ENCODE peak calls at places on chromosomes 7 and 10, in four cellular contexts. One of them, this sample, is unnamed.

GRCh38 chr10:64465653-64466052 is 944.5 kb downstream of the REEP3 start:
- DNase-seq in mesenchymal stem cell: no peak
- DNase-seq in A549: no peak
- DNase-seq in CD8-positive, alpha-beta memory T cell: no peak
- DNase-seq in this sample: no peak

GRCh38 chr7:33191326-33191725 is 62.0 kb downstream of the BBS9 start:
- DNase-seq in mesenchymal stem cell: no peak
- DNase-seq in CD8-positive, alpha-beta memory T cell: peak; percentile 15
- DNase-seq in A549: no peak
- DNase-seq in this sample: no peak

GRCh38 chr7:4958477-4959301 is at the start of gene MMD2:
- DNase-seq in CD8-positive, alpha-beta memory T cell: no peak
- DNase-seq in mesenchymal stem cell: no peak
- DNase-seq in A549: no peak
- DNase-seq in this sample: no peak

GRCh38 chr7:1920266-1920681 is 250.2 kb downstream of the ELFN1 start:
- DNase-seq in mesenchymal stem cell: no peak
- DNase-seq in CD8-positive, alpha-beta memory T cell: peak; percentile 54
- DNase-seq in A549: no peak
- DNase-seq in this sample: no peak

GRCh38 chr7:24432677-24433076 is 140.6 kb upstream of the PALS2 start:
- DNase-seq in CD8-positive, alpha-beta memory T cell: no peak
- DNase-seq in mesenchymal stem cell: no peak
- DNase-seq in A549: no peak
- DNase-seq in this sample: no peak

GRCh38 chr7:4449263-4449662 is 232.8 kb upstream of the FOXK1 start:
- DNase-seq in A549: no peak
- DNase-seq in mesenchymal stem cell: no peak
- DNase-seq in CD8-positive, alpha-beta memory T cell: no peak
- DNase-seq in this sample: no peak

GRCh38 chr7:17493451-17493850 is 195.0 kb downstream of the AHR start:
- DNase-seq in mesenchymal stem cell: no peak
- DNase-seq in CD8-positive, alpha-beta memory T cell: no peak
- DNase-seq in A549: no peak
- DNase-seq in this sample: no peak

GRCh38 chr10:119940487-119940886 is 48.0 kb downstream of the SEC23IP start:
- DNase-seq in CD8-positive, alpha-beta memory T cell: no peak
- DNase-seq in mesenchymal stem cell: no peak
- DNase-seq in A549: no peak
- DNase-seq in this sample: no peak

GRCh38 chr10:80163741-80164341 is 31.3 kb downstream of the PLAC9 start:
- DNase-seq in CD8-positive, alpha-beta memory T cell: no peak
- DNase-seq in mesenchymal stem cell: peak; percentile 92
- DNase-seq in A549: no peak
- DNase-seq in this sample: no peak

GRCh38 chr7:20329389-20330175 is 1.1 kb upstream of the ITGB8 start:
- DNase-seq in mesenchymal stem cell: peak; percentile 81
- DNase-seq in CD8-positive, alpha-beta memory T cell: no peak
- DNase-seq in A549: peak; percentile 81
- DNase-seq in this sample: no peak

GRCh38 chr7:91941450-91941849 is 788 bp downstream of the AKAP9 start:
- DNase-seq in A549: no peak
- DNase-seq in mesenchymal stem cell: peak; percentile 56
- DNase-seq in CD8-positive, alpha-beta memory T cell: peak; percentile 27
- DNase-seq in this sample: no peak

GRCh38 chr10:50991496-50992355 is 82.6 kb upstream of the PRKG1 start:
- DNase-seq in mesenchymal stem cell: peak; percentile 81
- DNase-seq in A549: no peak
- DNase-seq in CD8-positive, alpha-beta memory T cell: no peak
- DNase-seq in this sample: no peak

GRCh38 chr10:79022565-79023488 is 45.9 kb upstream of the ZMIZ1 start:
- DNase-seq in A549: peak; percentile 57
- DNase-seq in mesenchymal stem cell: no peak
- DNase-seq in CD8-positive, alpha-beta memory T cell: no peak
- DNase-seq in this sample: no peak

GRCh38 chr7:131028293-131028692 is 294.3 kb upstream of the KLF14 start:
- DNase-seq in A549: no peak
- DNase-seq in mesenchymal stem cell: no peak
- DNase-seq in CD8-positive, alpha-beta memory T cell: no peak
- DNase-seq in this sample: no peak

GRCh38 chr7:43591551-43592180 is 8.8 kb downstream of the STK17A start:
- DNase-seq in CD8-positive, alpha-beta memory T cell: no peak
- DNase-seq in A549: no peak
- DNase-seq in mesenchymal stem cell: peak; percentile 34
- DNase-seq in this sample: no peak

DNA sequence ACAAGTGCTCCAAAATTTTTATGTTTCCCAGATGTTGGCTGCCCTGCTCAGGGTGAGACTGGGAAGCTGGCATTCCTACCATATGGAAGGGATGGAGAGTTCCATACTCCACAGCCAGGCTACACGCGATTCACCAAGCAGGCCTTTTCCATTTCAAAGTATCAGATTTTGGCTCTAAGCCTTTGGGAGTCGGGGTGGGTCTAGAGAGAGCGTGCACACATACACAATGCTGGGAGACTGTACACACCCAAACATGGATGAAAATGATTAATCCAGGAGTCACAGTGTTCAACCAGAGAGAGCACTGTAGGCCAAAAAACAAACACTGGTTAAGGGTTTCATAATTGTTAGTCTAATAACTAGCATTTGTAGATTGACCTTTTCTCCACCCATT is 295.0 kb downstream of the BICC1 start:
- DNase-seq in mesenchymal stem cell: no peak
- DNase-seq in A549: no peak
- DNase-seq in CD8-positive, alpha-beta memory T cell: no peak
- DNase-seq in this sample: no peak
- H3K27ac ChIP-seq in mesenchymal stem cell: no peak overlapping the region
- H3K27ac ChIP-seq in A549: peak overlapping the region; percentile 41
- H3K27ac ChIP-seq in CD8-positive, alpha-beta memory T cell: no peak overlapping the region
- H3K27ac ChIP-seq in this sample: no peak overlapping the region

DNA sequence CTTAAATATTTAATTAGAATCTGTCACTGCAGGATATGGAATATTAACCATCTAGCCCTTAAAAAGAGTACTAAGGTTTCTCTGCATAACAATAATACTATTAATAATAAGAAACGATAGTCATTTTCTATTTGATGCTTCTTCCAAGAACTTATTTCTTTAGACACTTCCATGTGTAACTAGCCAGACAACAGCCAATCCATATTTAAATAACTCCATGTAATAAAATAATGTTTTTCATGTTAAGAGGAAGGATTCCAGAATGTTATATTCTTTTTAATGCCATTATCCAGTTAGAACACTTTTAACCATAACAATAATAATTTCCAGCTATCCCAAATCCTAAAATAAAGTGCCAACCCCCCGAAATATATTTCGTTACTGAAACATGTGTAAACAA is 170.1 kb upstream of the WNT16 start:
- DNase-seq in CD8-positive, alpha-beta memory T cell: no peak
- DNase-seq in mesenchymal stem cell: no peak
- DNase-seq in A549: no peak
- DNase-seq in this sample: no peak
- H3K27ac ChIP-seq in CD8-positive, alpha-beta memory T cell: no peak overlapping the region
- H3K27ac ChIP-seq in mesenchymal stem cell: no peak overlapping the region
- H3K27ac ChIP-seq in A549: no peak overlapping the region
- H3K27ac ChIP-seq in this sample: no peak overlapping the region

GRCh38 chr10:29807407-29807806 is 172.6 kb upstream of the SVIL start:
- DNase-seq in mesenchymal stem cell: peak; percentile 50
- DNase-seq in A549: peak; percentile 47
- DNase-seq in CD8-positive, alpha-beta memory T cell: no peak
- DNase-seq in this sample: no peak

GRCh38 chr10:29810816-29811215 is 176.0 kb upstream of the SVIL start:
- DNase-seq in A549: no peak
- DNase-seq in CD8-positive, alpha-beta memory T cell: no peak
- DNase-seq in mesenchymal stem cell: no peak
- DNase-seq in this sample: no peak

GRCh38 chr10:29805134-29805691 is 170.4 kb upstream of the SVIL start:
- DNase-seq in CD8-positive, alpha-beta memory T cell: no peak
- DNase-seq in A549: no peak
- DNase-seq in mesenchymal stem cell: no peak
- DNase-seq in this sample: no peak

GRCh38 chr10:29804025-29804852 is 169.5 kb upstream of the SVIL start:
- DNase-seq in mesenchymal stem cell: peak; percentile 93
- DNase-seq in A549: peak; percentile 82
- DNase-seq in CD8-positive, alpha-beta memory T cell: no peak
- DNase-seq in this sample: no peak

DNA sequence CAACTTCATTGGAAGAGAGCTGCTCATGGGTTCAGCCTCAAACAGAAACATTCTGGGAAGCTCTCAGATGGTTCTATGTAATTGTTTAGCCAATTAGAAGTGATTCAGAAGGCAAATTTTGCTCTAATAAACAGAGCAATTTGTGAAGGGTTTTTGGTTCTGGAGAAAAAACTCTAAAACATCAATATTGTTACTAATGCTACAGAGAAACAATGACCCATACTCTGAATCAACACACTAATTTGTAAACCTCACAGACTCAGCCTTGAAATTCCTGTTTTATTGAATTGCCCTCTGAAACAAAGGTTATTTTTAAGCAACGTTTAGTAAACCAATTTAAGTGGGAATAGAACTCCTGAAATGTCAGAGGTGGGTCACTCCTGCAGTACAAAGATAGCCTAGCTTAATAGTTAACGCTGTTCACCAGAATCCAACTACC is 171.6 kb upstream of the SVIL start:
- DNase-seq in CD8-positive, alpha-beta memory T cell: no peak
- DNase-seq in mesenchymal stem cell: peak; percentile 42
- DNase-seq in A549: no peak
- DNase-seq in this sample: no peak
- H3K27ac ChIP-seq in CD8-positive, alpha-beta memory T cell: no peak overlapping the region
- H3K27ac ChIP-seq in mesenchymal stem cell: no peak overlapping the region
- H3K27ac ChIP-seq in A549: peak overlapping the region; percentile 62
- H3K27ac ChIP-seq in this sample: no peak overlapping the region

GRCh38 chr10:70575486-70575873 is 27.1 kb downstream of the PRF1 start:
- DNase-seq in mesenchymal stem cell: no peak
- DNase-seq in A549: no peak
- DNase-seq in CD8-positive, alpha-beta memory T cell: no peak
- DNase-seq in this sample: no peak

GRCh38 chr10:70576803-70577517 is 25.6 kb downstream of the PRF1 start:
- DNase-seq in A549: no peak
- DNase-seq in CD8-positive, alpha-beta memory T cell: no peak
- DNase-seq in mesenchymal stem cell: no peak
- DNase-seq in this sample: no peak

GRCh38 chr10:70578371-70578947 is 24.1 kb downstream of the PRF1 start:
- DNase-seq in mesenchymal stem cell: peak; percentile 48
- DNase-seq in CD8-positive, alpha-beta memory T cell: peak; percentile 83
- DNase-seq in A549: no peak
- DNase-seq in this sample: peak; percentile 29

GRCh38 chr10:70573599-70574506 is 28.7 kb downstream of the PRF1 start:
- DNase-seq in A549: no peak
- DNase-seq in CD8-positive, alpha-beta memory T cell: no peak
- DNase-seq in mesenchymal stem cell: no peak
- DNase-seq in this sample: no peak

DNA sequence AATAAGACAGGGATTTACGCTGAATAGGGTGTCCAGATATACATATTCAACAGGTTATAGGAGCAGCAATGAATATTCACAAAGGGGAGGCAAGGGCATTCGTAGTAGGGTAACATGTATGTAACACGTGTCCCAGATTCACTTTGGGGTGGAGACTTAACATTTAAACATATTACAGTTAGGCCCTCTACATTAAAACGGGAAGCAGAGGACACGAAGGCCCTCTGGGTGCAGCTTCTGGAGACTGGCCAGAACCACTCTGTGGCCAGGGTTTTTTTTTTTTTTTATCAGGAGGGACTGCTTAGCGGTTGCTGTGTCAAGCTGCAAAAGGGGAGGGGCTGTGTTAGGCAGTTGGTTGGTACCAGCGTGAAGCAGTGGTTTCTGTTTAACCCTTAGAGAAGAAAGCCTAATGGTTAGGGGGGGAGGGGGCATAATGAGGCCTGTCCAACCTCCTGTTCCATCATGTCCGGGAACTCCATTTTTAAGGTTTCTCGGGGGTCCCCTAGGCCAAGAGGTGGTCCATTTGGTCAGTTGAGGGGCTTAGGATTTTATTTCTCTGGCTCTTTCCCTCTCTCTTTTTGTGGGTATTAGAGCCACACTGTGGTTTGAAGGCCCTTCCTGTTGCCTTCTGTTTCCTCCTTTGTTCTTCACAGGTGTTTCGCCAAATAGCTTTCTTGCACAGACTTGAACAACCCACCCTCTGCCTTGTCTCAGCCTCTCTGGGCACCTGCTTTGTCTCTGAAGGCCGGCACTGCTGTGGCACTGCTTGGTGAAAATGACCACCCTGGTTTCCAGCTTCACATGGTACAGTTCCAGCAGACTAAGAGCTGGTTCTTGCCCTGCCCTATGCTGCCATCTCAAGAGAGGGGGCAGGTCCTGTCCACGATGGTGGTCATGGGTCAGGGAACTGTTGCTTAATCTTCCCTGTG is 26.4 kb downstream of the PRF1 start:
- DNase-seq in mesenchymal stem cell: peak; percentile 34
- DNase-seq in A549: no peak
- DNase-seq in CD8-positive, alpha-beta memory T cell: peak; percentile 55
- DNase-seq in this sample: no peak
- H3K27ac ChIP-seq in mesenchymal stem cell: peak overlapping the region; percentile 28
- H3K27ac ChIP-seq in A549: no peak overlapping the region
- H3K27ac ChIP-seq in CD8-positive, alpha-beta memory T cell: peak overlapping the region; percentile 39
- H3K27ac ChIP-seq in this sample: peak overlapping the region; percentile 7

DNA sequence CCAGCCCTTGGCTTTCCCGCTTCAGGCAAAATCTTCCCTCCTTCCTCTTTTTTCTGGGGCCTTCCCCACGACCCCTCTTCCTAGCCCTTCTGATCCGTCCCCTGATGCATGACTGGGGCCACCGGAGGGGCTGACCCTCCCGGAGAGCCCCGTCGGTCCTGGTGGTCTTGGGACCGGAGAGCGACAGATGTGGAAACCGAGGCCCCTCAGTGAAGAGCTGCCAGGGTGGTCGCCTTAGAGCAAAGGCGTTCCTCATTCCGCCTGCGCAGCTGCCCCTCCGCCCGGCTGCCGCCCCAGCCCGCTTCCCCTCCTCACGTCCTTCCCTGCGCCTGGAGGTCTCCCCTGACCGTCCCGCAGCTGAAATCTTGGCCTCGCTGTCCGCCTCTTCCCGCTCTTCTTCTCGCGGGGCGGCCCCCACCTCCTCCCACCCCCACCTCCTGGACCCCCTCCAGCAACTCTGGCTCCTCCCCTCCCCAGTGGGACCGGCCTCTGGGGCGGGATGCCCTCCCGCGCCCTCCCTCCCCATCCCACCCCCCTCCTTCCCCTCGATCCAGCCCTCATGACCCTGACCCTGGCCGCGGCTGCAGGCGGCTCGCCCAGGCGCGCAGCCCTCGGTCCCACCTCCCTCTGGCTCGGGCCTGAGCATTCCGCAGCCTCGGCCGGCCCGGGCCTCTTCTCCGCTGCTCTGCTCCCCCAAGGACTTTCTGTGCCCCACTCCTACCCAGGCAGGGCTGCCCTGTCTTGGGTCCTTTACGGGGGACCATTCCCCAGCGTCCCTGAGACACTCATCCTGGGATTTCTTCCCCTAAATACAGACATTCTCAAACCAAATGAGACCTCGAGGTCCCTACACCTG is at the start of gene RARRES2:
- DNase-seq in mesenchymal stem cell: peak; percentile 39
- DNase-seq in A549: no peak
- DNase-seq in CD8-positive, alpha-beta memory T cell: no peak
- DNase-seq in this sample: no peak
- H3K27ac ChIP-seq in mesenchymal stem cell: no peak within 1 kb of the TSS
- H3K27ac ChIP-seq in A549: no peak within 1 kb of the TSS
- H3K27ac ChIP-seq in CD8-positive, alpha-beta memory T cell: no peak within 1 kb of the TSS
- H3K27ac ChIP-seq in this sample: no peak within 1 kb of the TSS